ENCODE peak calls at places on chromosomes 16 and 17, in four cellular contexts. L, E, N and I are unnamed samples. For H3K4me1, the result is how much of the 10 kb centered on the place peaks cover.

GRCh38 chr16:31038993-31039392 is 5.6 kb downstream of the STX4 start:
- DNase-seq in L (no peak), E (no peak), N (no peak), I (no peak)

GRCh38 chr16:49876716-49877129 is 20.8 kb upstream of the ZNF423 start:
- DNase-seq in N (peak), E (no peak), L (peak), I (no peak)

GRCh38 chr17:81481011-81481799 is 31.4 kb downstream of the ACTG1 start:
- DNase-seq in L (peak), E (peak), N (peak), I (peak)

GRCh38 chr17:77189148-77189547 is 48.4 kb downstream of the SEC14L1 start:
- DNase-seq in L (no peak), E (no peak), N (no peak), I (no peak)

GRCh38 chr16:57993452-57993851 is 7.0 kb downstream of the ZNF319 start:
- DNase-seq in L (no peak), N (no peak), E (no peak), I (no peak)

GRCh38 chr17:29155235-29155965 is 24.8 kb downstream of the MYO18A start:
- DNase-seq in L (peak), E (peak), N (peak), I (no peak)

GRCh38 chr16:6880263-6880662 is 452.4 kb upstream of the RBFOX1 start:
- DNase-seq in L (no peak), E (no peak), N (no peak), I (no peak)

GRCh38 chr16:27752241-27752640 is 202.3 kb downstream of the KATNIP start:
- DNase-seq in E (no peak), L (no peak), N (no peak), I (no peak)

GRCh38 chr17:29442451-29442850 is 52.3 kb downstream of the TAOK1 start:
- DNase-seq in L (no peak), N (no peak), E (no peak), I (no peak)

GRCh38 chr17:31310260-31310659 is 3.6 kb downstream of the EVI2B start:
- DNase-seq in L (no peak), N (no peak), E (no peak), I (no peak)

DNA sequence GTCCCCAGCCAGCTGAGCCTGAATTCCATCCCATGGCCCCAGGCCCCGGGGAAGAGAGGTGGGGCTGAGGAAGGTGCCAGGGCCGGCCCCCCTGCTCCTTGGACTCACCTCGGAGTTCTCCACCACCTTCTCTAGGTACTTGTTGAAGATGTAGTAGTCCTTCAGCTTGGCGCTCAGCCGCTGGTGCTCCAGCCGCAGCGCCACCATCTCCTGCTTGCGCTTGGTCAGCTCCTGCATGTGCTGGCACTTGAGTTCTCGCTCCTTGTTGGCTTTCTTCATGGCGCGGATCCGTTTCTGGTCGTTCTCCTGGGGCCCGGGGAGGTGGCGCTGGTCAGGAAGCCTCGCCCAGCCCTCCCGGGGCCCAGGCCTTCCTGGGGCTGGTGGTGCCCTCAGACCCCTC is 3.3 kb downstream of the CCDC42 start:
- DNase-seq in N (no peak), E (no peak), L (no peak), I (no peak)
- H3K4me1 ChIP-seq in N (under half), E (under half), L (under half), I (under half)

DNA sequence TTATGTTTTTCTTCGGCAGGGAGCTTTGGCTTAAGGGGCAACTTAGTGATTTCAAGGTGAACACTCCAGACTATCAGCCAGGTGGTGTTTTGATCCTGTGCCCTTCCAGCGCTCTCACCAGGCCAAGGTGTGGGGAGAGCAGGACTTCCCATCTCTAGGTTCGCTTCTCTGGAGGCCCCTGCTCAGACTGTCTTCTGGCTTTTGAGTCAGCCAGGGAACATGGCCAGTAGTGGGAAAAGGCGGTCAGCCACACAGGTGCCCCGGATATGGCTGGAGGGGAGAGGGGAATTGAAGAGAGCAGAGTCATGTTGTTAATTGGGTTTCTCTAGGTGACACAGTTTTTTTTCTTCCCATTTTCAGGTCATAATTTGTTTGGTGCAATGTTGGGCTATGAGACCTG is 1.5 kb downstream of the MINK1 start:
- DNase-seq in E (no peak), L (no peak), N (no peak), I (no peak)
- H3K4me3 ChIP-seq in E (peak), L (peak), N (peak), I (peak)

GRCh38 chr17:78230252-78230962 is 1.0 kb upstream of the TMEM235 start:
- DNase-seq in N (no peak), L (no peak), E (no peak), I (no peak)
- H3K4me1 ChIP-seq in N (under half), L (under half), E (under half), I (under half)

GRCh38 chr16:85254921-85255320 is 142.6 kb upstream of the CIBAR2 start:
- DNase-seq in L (no peak), E (no peak), N (no peak), I (no peak)
- H3K4me3 ChIP-seq in L (no peak), E (no peak), N (no peak), I (no peak)

DNA sequence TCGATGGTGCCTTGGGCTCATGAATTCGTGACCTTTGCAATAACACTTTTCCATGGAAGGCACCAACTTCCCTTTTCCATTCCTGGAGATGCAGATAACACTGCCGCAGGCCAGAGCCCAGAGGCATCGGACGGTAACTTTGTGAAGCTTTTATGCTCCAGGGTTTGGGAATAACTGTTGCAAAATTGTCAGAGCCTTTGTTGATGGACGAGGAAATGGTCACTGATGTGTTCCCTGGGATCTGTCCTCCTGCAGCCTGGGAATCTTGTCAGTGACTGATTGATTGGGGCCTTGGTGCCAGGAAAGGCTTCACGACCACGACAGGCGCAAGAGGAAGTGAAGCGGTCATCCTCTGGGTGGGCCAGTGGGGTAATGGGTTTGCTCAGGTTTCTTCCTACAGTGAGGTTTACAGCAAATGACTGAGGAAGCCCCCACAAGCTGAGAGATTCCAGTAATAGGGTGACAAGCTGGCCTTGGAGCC is 37.4 kb downstream of the PGS1 start:
- DNase-seq in N (no peak), L (no peak), E (peak), I (no peak)
- H3K4me1 ChIP-seq in N (under half), L (under half), E (under half), I (under half)

GRCh38 chr17:37849617-37849972 is 74.6 kb upstream of the TBC1D3K start:
- DNase-seq in E (no peak), N (no peak), L (no peak), I (no peak)
- H3K4me3 ChIP-seq in E (no peak), N (no peak), L (no peak), I (no peak)

DNA sequence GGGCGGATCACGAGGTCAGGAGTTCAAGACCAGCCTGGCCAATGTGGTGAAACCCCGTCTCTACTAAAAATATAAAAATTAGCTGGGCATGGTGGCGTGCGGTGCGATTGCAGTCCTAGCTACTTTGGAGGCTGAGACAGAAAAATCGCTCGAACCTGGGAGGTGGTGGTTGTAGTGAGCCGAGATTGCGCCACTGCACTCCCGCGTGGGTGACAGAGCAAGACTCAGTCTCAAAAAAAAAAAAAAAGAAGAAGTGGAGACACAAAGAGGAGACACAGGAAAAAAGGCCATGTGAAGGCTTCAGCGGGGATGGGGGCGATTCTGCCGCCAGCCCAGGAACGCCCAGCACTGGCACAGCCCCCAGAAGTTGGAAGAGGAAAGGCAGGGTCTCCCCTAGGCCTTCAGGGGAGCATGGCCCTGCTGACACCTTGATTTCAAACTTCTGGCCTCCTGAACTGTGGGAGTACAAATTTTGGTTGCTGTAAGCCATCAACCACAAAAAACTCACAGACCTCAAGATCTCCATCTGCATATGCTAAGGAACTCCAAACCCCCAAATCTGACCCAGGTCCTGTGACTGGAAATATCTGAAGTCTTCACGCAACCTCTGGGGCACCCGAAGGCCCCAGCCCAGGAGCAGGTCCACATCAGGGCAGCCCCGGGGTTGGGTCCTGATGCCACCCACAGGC is 7.0 kb downstream of the SGSH start:
- DNase-seq in N (no peak), E (no peak), L (no peak), I (no peak)
- H3K4me1 ChIP-seq in N (under half), E (under half), L (under half), I (under half)

DNA sequence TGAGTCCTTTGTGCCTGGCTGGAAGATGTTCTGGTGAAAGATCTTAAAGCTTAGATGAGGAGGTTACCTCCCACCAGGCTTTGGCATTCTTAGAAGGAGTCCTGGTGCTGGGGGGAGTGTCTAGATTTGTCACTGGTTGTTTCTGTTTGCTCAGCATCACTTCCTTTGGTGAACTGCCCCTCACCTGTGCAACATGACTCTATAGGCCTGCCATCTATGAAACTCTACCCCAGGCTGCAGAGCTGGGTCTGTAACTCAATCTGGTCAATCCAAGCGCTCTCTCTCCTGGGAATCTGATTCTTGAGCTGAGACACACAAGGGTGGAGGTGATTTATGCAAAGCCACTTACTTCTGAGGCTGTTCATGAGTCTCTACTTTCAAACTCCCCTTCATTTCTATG is 399.4 kb downstream of the NPIPA7 start:
- DNase-seq in L (no peak), E (no peak), N (no peak), I (no peak)
- H3K4me3 ChIP-seq in L (no peak), E (no peak), N (no peak), I (no peak)

GRCh38 chr17:57090560-57091185 is 5.6 kb downstream of the AKAP1 start:
- DNase-seq in E (peak), L (no peak), N (no peak), I (no peak)

GRCh38 chr17:57089391-57089790 is 4.3 kb downstream of the AKAP1 start:
- DNase-seq in E (no peak), L (no peak), N (no peak), I (no peak)

GRCh38 chr17:57092171-57092570 is 7.1 kb downstream of the AKAP1 start:
- DNase-seq in E (peak), N (peak), L (no peak), I (no peak)

GRCh38 chr17:57092779-57093178 is 7.7 kb downstream of the AKAP1 start:
- DNase-seq in E (no peak), N (peak), L (no peak), I (no peak)

DNA sequence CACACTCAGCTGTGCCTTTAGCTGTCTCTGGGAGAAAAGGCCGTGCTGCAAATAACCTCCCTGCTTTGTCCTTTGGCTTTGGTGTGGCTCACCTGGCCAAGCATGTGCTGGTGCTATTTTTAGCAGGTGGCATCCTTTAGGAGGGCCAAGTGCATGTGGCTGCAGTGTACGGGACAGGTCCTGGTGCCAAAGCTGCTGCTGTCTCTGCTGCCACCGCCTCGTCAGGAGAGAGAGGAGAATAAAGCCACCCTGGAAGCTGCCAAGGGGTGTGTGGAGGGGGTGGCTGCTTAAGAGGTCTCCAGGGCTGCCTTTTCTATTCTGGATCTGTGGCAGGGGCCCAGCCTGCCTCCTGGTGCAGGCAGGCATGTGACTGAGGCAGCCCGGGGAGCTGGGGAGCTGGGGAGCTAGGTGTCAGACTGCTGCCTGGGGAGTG is 6.2 kb downstream of the AKAP1 start:
- DNase-seq in L (no peak), N (peak), E (no peak), I (no peak)
- H3K4me1 ChIP-seq in L (under half), N (half or more), E (under half), I (under half)

GRCh38 chr17:16617481-16618060 is 36.1 kb downstream of the ZNF624 start:
- DNase-seq in L (no peak), E (no peak), N (no peak), I (no peak)
- H3K4me3 ChIP-seq in L (no peak), E (no peak), N (no peak), I (no peak)